ENCODE peak calls at places on chromosomes 4 and X, in ten cellular contexts. M is AML-193; X is NCI-H1092 treated with DMSO at 0.1 percent for 48 hours; F is T-helper 2 cell; G is brain microvascular endothelial cell; T is transverse colon; Y is stimulated activated CD4-positive, alpha-beta T cell treated with anti-CD3 and anti-CD28 coated beads, Interleukin-1b, Interleukin-23, amount 100 ng/mL, for 4 hours; D is RPMI7951; R is substantia nigra; K is activated T-cell treated with anti-CD3 and anti-CD28 coated beads for 1 hour. B is an unnamed sample.

GRCh38 chr4:8097721-8098345 is 60.8 kb downstream of the ABLIM2 start:
- DNase-seq in M (no peak), X (no peak), F (no peak), G (no peak), T (no peak), Y (no peak), D (no peak), R (no peak), K (no peak), B (no peak)

GRCh38 chrX:7582191-7582590 is 260.8 kb upstream of the VCX start:
- DNase-seq in M (no peak), X (peak; percentile 67), F (no peak), G (no peak), T (no peak), Y (no peak), D (no peak), R (no peak), K (no peak), B (no peak)

GRCh38 chr4:176298664-176299063 is 21.1 kb upstream of the SPCS3 start:
- DNase-seq in M (no peak), X (no peak), F (no peak), G (no peak), T (no peak), Y (no peak), D (no peak), R (no peak), K (no peak), B (no peak)

GRCh38 chr4:128558896-128559669 is 250.4 kb upstream of the JADE1 start:
- DNase-seq in M (no peak), X (peak; percentile 22), F (no peak), G (no peak), T (no peak), Y (no peak), D (peak; percentile 69), R (no peak), K (no peak), B (no peak)

GRCh38 chr4:36056128-36056527 is 188.2 kb downstream of the ARAP2 start:
- DNase-seq in M (no peak), X (no peak), F (no peak), G (no peak), T (no peak), Y (no peak), D (no peak), R (no peak), K (no peak), B (no peak)

GRCh38 chr4:183130328-183131155 is 31.5 kb downstream of the WWC2 start:
- DNase-seq in M (no peak), X (peak; percentile 97), F (no peak), G (peak; percentile 40), T (no peak), Y (no peak), D (peak; percentile 26), R (no peak), K (no peak), B (no peak)

GRCh38 chr4:155964016-155964891 is 10.6 kb upstream of the CTSO start:
- DNase-seq in M (no peak), X (no peak), F (no peak), G (peak; percentile 19), T (no peak), Y (no peak), D (no peak), R (no peak), K (no peak), B (no peak)

GRCh38 chrX:33336783-33337182 is 125.4 kb upstream of the DMD start:
- DNase-seq in M (peak; percentile 21), X (peak; percentile 4), F (no peak), G (peak; percentile 11), T (no peak), Y (no peak), D (no peak), R (no peak), K (no peak), B (peak; percentile 1)

GRCh38 chr4:14652522-14652921 is 349.8 kb upstream of the CPEB2 start:
- DNase-seq in M (no peak), X (no peak), F (no peak), G (no peak), T (no peak), Y (no peak), D (no peak), R (no peak), K (no peak), B (no peak)

GRCh38 chr4:143329985-143330384 is 6.7 kb upstream of the GAB1 start:
- DNase-seq in M (no peak), X (no peak), F (no peak), G (no peak), T (no peak), Y (no peak), D (no peak), R (no peak), K (no peak), B (no peak)

GRCh38 chr4:186131935-186132334 is 27.4 kb downstream of the FAM149A start:
- DNase-seq in M (no peak), X (no peak), F (no peak), G (no peak), T (no peak), Y (no peak), D (no peak), R (no peak), K (no peak), B (no peak)

GRCh38 chrX:37752941-37753340 is 26.9 kb upstream of the CYBB start:
- DNase-seq in M (peak; percentile 46), X (no peak), F (no peak), G (no peak), T (no peak), Y (no peak), D (no peak), R (no peak), K (no peak), B (no peak)

GRCh38 chr4:1215347-1216075 is 33.4 kb downstream of the CTBP1 start:
- DNase-seq in M (no peak), X (no peak), F (no peak), G (no peak), T (peak; percentile 74), Y (no peak), D (no peak), R (no peak), K (no peak), B (no peak)

GRCh38 chrX:9701790-9702189 is 63.9 kb downstream of the GPR143 start:
- DNase-seq in M (no peak), X (no peak), F (no peak), G (no peak), T (no peak), Y (no peak), D (no peak), R (no peak), K (no peak), B (no peak)

GRCh38 chr4:7693711-7694110 is 245.9 kb downstream of the AFAP1 start:
- DNase-seq in M (no peak), X (no peak), F (no peak), G (no peak), T (no peak), Y (no peak), D (no peak), R (no peak), K (no peak), B (no peak)

GRCh38 chr4:33080262-33080661 is 2360.1 kb downstream of the PCDH7 start:
- DNase-seq in M (no peak), X (no peak), F (no peak), G (no peak), T (no peak), Y (no peak), D (no peak), R (no peak), K (no peak), B (no peak)

GRCh38 chr4:8307714-8308113 is 38.2 kb downstream of the HTRA3 start:
- DNase-seq in M (no peak), X (no peak), F (peak; percentile 5), G (no peak), T (no peak), Y (no peak), D (no peak), R (no peak), K (no peak), B (no peak)

GRCh38 chr4:106864231-106864630 is 171.9 kb downstream of the DKK2 start:
- DNase-seq in M (no peak), X (no peak), F (no peak), G (peak; percentile 75), T (no peak), Y (no peak), D (no peak), R (no peak), K (no peak), B (no peak)

GRCh38 chr4:304987-305680 is at the start of gene ZNF732:
- DNase-seq in M (no peak), X (peak; percentile 44), F (no peak), G (peak; percentile 86), T (no peak), Y (no peak), D (no peak), R (no peak), K (no peak), B (no peak)

GRCh38 chr4:88467392-88467791 is 10.5 kb downstream of the HERC5 start:
- DNase-seq in M (no peak), X (no peak), F (no peak), G (no peak), T (no peak), Y (no peak), D (no peak), R (no peak), K (no peak), B (no peak)

GRCh38 chr4:22434895-22435294 is 81.0 kb downstream of the ADGRA3 start:
- DNase-seq in M (no peak), X (peak; percentile 36), F (no peak), G (peak; percentile 54), T (peak; percentile 30), Y (no peak), D (peak; percentile 21), R (peak; percentile 24), K (no peak), B (peak; percentile 1)

GRCh38 chrX:152832520-152832919 is 1.7 kb downstream of the NSDHL start:
- DNase-seq in M (no peak), X (no peak), F (no peak), G (no peak), T (no peak), Y (no peak), D (no peak), R (no peak), K (no peak), B (no peak)

GRCh38 chr4:86302242-86302641 is 57.6 kb downstream of the MAPK10 start:
- DNase-seq in M (no peak), X (peak; percentile 89), F (no peak), G (no peak), T (peak; percentile 16), Y (no peak), D (no peak), R (peak; percentile 62), K (no peak), B (no peak)

GRCh38 chr4:67436742-67437141 is 108.6 kb downstream of the CENPC start:
- DNase-seq in M (no peak), X (no peak), F (no peak), G (no peak), T (no peak), Y (no peak), D (no peak), R (no peak), K (no peak), B (no peak)

GRCh38 chr4:158741622-158742021 is 18.4 kb upstream of the PPID start:
- DNase-seq in M (no peak), X (no peak), F (no peak), G (no peak), T (no peak), Y (no peak), D (no peak), R (no peak), K (no peak), B (no peak)

GRCh38 chr4:4248885-4249203 is 821 bp upstream of the TMEM128 start:
- DNase-seq in M (no peak), X (no peak), F (no peak), G (no peak), T (no peak), Y (no peak), D (no peak), R (no peak), K (no peak), B (no peak)

GRCh38 chr4:113635739-113636437 is 125.7 kb downstream of the CAMK2D start:
- DNase-seq in M (no peak), X (no peak), F (no peak), G (peak; percentile 70), T (no peak), Y (no peak), D (peak; percentile 14), R (no peak), K (no peak), B (no peak)

GRCh38 chr4:72326692-72327632 is 242.1 kb downstream of the ADAMTS3 start:
- DNase-seq in M (peak; percentile 13), X (peak; percentile 30), F (no peak), G (no peak), T (no peak), Y (no peak), D (no peak), R (no peak), K (no peak), B (peak; percentile 38)

B was measured in NCI-H1694 treated with DMSO at 0.1 percent for 48 hours.